ENCODE peak calls at places on chromosome 9, in six cellular contexts. O is H1, M is IMR-90, D is mesenchymal stem cell, E is H9, U is trophoblast cell. I is an unnamed sample. For H3K9me3, the result is how much of the 10 kb centered on the place peaks cover.

GRCh38 chr9:75604661-75605060 is 285.8 kb upstream of the PCSK5 start:
- DNase-seq in O (no peak), U (no peak), M (no peak), E (no peak), D (no peak), I (no peak)

GRCh38 chr9:126406075-126406675 is 79.5 kb downstream of the MVB12B start:
- DNase-seq in M (peak), D (no peak), E (no peak), O (no peak), U (no peak), I (no peak)

GRCh38 chr9:72592501-72593403 is 71.3 kb downstream of the TMC1 start:
- DNase-seq in D (peak), E (peak), O (peak), M (peak), U (peak), I (peak)

GRCh38 chr9:101029300-101030021 is 934 bp downstream of the PLPPR1 start:
- DNase-seq in E (no peak), M (no peak), U (no peak), O (no peak), D (no peak), I (peak)

GRCh38 chr9:83962165-83962564 is 17.9 kb downstream of the HNRNPK start:
- DNase-seq in M (peak), E (no peak), D (no peak), O (no peak), U (peak), I (no peak)

GRCh38 chr9:113577525-113578261 is 114.2 kb downstream of the RGS3 start:
- DNase-seq in D (peak), M (peak), E (no peak), U (no peak), O (no peak), I (no peak)

GRCh38 chr9:1100945-1101344 is 50.8 kb downstream of the DMRT2 start:
- DNase-seq in M (peak), D (no peak), O (peak), U (peak), E (peak), I (peak)

GRCh38 chr9:81690251-81690851 is 1.0 kb upstream of the TLE1 start:
- DNase-seq in D (no peak), E (peak), M (peak), U (peak), O (no peak), I (no peak)

GRCh38 chr9:125439434-125440272 is 178.0 kb downstream of the GAPVD1 start:
- DNase-seq in O (no peak), D (no peak), M (no peak), U (no peak), E (peak), I (no peak)

GRCh38 chr9:77507212-77507961 is 140.7 kb downstream of the GNA14 start:
- DNase-seq in E (no peak), O (no peak), M (no peak), D (no peak), U (no peak), I (no peak)

GRCh38 chr9:69027355-69028097 is 8.0 kb upstream of the FXN start:
- DNase-seq in U (peak), O (no peak), D (peak), E (peak), M (peak), I (peak)

GRCh38 chr9:96655198-96655851 is at the start of gene PRXL2C:
- DNase-seq in M (peak), D (peak), E (peak), U (peak), O (peak), I (no peak)

GRCh38 chr9:103757062-103757461 is 337.0 kb upstream of the SMC2 start:
- DNase-seq in O (no peak), M (no peak), U (no peak), D (no peak), E (peak), I (peak)

GRCh38 chr9:116959775-116960174 is 272.7 kb downstream of the TRIM32 start:
- DNase-seq in U (no peak), E (peak), D (peak), O (peak), M (peak), I (peak)

GRCh38 chr9:87342743-87343142 is 154.9 kb upstream of the DAPK1 start:
- DNase-seq in M (no peak), O (no peak), D (no peak), E (no peak), U (no peak), I (no peak)

GRCh38 chr9:40928803-40929487 is 199.5 kb downstream of the FOXD4L6 start:
- DNase-seq in M (no peak), D (no peak), O (peak), U (no peak), E (no peak), I (no peak)

GRCh38 chr9:40927851-40928802 is 200.4 kb downstream of the FOXD4L6 start:
- DNase-seq in M (no peak), E (no peak), U (no peak), O (peak), D (no peak), I (no peak)

GRCh38 chr9:40927260-40927631 is 201.2 kb downstream of the FOXD4L6 start:
- DNase-seq in M (no peak), D (no peak), E (no peak), O (peak), U (no peak), I (no peak)

GRCh38 chr9:40926404-40927259 is 201.8 kb downstream of the FOXD4L6 start:
- DNase-seq in U (no peak), O (peak), D (no peak), E (no peak), M (no peak), I (no peak)

GRCh38 chr9:40925149-40925548 is 203.3 kb downstream of the FOXD4L6 start:
- DNase-seq in E (no peak), O (peak), U (no peak), D (no peak), M (no peak), I (no peak)
- H3K9me3 ChIP-seq in E (half or more), O (half or more), U (under half), D (half or more), M (under half), I (under half)

GRCh38 chr9:34992376-34992951 is 2.9 kb downstream of the DNAJB5 start:
- DNase-seq in E (peak), D (peak), M (peak), U (peak), O (no peak), I (no peak)
- H2AK5ac ChIP-seq in E (no peak), D (peak), M (peak), U (peak), O (peak), I (no peak)

DNA sequence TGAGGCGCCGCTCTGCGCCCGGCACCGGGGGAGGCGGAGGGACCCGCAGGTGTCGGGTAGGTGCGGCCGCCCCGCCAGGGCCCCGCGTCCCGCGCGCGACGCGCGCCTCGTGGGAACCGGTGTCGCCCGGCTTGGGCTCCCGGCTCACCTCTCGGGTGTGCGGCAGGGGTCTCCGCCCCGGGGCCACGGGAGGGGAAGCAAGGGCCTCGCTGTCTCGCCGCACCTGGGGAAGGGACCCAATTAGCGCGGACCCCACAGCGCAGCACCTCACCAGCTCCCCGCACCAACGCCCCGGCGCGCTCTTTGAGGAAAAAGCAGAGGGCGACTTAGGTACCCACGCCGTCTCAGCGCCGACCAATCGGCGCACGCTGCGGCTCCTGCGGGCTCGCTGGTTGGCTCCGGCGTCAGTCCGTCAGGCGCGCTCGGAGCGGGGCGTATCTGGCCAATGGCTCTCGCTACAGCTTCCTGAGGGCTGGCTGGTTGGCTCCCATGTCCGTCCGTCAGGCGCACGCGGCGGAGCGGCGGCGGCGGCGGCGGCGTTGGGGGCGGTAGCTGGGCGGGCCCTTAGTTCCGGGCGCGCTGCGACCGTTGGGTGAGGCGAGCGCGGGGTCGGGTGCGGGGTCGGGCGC is at the start of gene TRAF2:
- DNase-seq in D (peak), U (peak), M (peak), O (peak), E (peak), I (peak)
- H3K23ac ChIP-seq in D (no peak), U (no peak), M (peak), O (no peak), E (no peak), I (peak)

GRCh38 chr9:135288054-135288453 is 191.5 kb upstream of the PPP1R26 start:
- DNase-seq in O (no peak), U (no peak), E (no peak), D (no peak), M (no peak), I (no peak)

GRCh38 chr9:135287627-135288026 is 192.0 kb upstream of the PPP1R26 start:
- DNase-seq in O (no peak), E (no peak), D (no peak), U (peak), M (no peak), I (no peak)

GRCh38 chr9:135290566-135290965 is 189.0 kb upstream of the PPP1R26 start:
- DNase-seq in O (no peak), E (no peak), U (no peak), M (no peak), D (no peak), I (no peak)

GRCh38 chr9:135290086-135290485 is 189.5 kb upstream of the PPP1R26 start:
- DNase-seq in E (no peak), M (no peak), O (no peak), U (peak), D (no peak), I (no peak)

DNA sequence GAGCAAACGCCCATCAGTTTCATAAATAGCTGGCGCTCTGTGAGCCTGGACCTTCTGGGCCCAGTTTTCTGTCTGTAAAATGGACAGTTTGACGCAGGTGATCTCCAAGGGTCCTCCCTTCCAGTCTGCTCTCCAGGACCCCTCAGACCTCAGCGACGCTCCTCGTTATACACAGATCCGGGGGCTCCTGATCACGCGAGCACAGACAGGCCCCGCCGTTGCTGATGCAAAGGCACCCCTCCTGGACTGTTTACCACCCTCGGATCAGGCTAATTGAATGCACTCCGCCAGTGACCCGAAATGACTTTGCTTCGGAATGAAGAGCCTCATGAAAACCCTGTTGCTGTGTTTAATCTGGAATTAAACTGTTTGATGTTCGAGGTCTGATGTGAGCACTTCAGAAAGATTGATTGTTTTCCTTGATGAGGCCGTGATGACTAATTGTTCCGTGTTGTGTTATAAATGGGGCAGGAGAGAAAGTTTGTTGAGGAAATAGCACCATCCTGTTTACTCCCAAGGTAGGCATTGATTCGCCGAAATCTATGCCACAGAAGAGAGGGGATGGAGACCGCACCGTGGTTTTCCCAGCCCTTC is 190.5 kb upstream of the PPP1R26 start:
- DNase-seq in E (no peak), D (no peak), O (no peak), U (no peak), M (no peak), I (no peak)
- H3K9me3 ChIP-seq in E (under half), D (under half), O (under half), U (under half), M (under half), I (under half)

GRCh38 chr9:34579819-34580185 is 9.7 kb downstream of the CNTFR start:
- DNase-seq in O (no peak), E (no peak), M (no peak), D (no peak), U (no peak), I (no peak)
- H2AK5ac ChIP-seq in O (peak), E (no peak), M (no peak), D (no peak), U (no peak), I (peak)

DNA sequence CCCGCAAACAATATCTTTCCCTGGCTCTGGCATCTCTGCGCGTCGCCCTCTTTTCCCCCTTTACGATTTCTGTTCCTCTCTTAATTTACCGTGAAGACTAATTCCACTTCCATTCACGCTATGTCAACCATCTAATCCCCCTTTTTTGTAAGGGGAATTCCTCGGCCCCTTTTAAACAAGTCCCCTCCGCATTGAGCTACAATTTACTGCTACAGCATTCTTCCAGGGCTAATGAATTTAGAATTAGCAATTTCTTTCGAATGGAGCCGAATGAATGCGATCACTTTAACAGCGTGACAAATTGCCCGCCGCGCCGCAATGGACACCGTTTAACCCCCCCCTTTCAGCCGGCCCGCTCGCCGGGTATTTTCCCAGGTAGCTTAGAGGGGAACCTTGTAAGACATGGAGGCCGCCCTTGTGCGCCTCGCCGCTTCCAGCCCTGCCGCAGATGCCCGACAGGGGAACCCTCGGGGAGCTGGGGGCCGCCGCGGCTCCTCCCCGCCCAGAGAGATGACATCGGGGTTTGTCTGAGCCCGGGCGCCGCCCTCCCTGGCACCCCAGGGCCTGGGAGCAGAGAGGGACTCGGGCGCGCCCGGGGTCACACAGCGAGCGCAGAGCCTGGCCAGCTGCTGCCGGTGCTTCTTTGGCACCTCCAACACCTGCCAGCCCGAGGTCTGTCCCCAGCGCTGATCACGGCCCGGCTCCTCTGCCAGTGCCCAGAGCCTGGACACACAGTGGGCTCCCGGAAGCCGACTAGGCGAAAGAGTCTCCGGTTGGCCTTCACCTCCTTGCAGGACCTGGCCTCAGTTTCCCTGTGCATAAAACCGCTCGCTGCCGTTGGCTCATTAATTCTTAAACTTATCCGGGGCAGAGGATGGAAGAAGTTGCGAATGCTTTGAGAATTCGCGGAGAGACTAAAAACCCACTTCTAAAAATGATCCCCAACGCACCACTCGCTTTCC is 1.3 kb downstream of the PRDM12 start:
- DNase-seq in D (no peak), M (no peak), E (peak), U (no peak), O (peak), I (no peak)
- H3K23ac ChIP-seq in D (no peak), M (no peak), E (no peak), U (no peak), O (no peak), I (no peak)

GRCh38 chr9:135648494-135649410 is 9.4 kb upstream of the GLT6D1 start:
- DNase-seq in E (peak), D (no peak), U (no peak), M (no peak), O (peak), I (no peak)
- H3K9me3 ChIP-seq in E (under half), D (half or more), U (under half), M (under half), O (under half), I (under half)

GRCh38 chr9:91907387-91908292 is 42.4 kb downstream of the ROR2 start:
- DNase-seq in U (no peak), E (no peak), M (peak), O (no peak), D (no peak), I (no peak)

GRCh38 chr9:91908293-91908623 is 41.8 kb downstream of the ROR2 start:
- DNase-seq in D (no peak), E (no peak), O (no peak), M (no peak), U (no peak), I (no peak)

GRCh38 chr9:91904541-91905236 is 45.3 kb downstream of the ROR2 start:
- DNase-seq in D (no peak), O (no peak), U (no peak), E (no peak), M (no peak), I (no peak)

GRCh38 chr9:91905237-91905650 is 44.8 kb downstream of the ROR2 start:
- DNase-seq in U (no peak), M (no peak), D (no peak), E (no peak), O (no peak), I (no peak)

GRCh38 chr9:91905958-91906585 is 44.0 kb downstream of the ROR2 start:
- DNase-seq in D (no peak), E (no peak), U (no peak), O (no peak), M (no peak), I (no peak)
- H2AK5ac ChIP-seq in D (no peak), E (no peak), U (no peak), O (no peak), M (no peak), I (peak)

I was measured in neuronal stem cell.